ENCODE peak calls at places on chromosomes 2 and 18, in nine cellular contexts. R is mucosa of descending colon; D is activated CD8-positive, alpha-beta T cell treated with anti-CD3 and anti-CD28 coated beads for 36 hours; N is amniotic epithelial cell; Q is HTR-8/SVneo; T is NCI-H748 treated with DMSO at 0.1 percent for 48 hours; E is naive thymus-derived CD8-positive, alpha-beta T cell; G is GM13977; Y is CD8-positive, alpha-beta T cell. W is an unnamed sample.

GRCh38 chr2:233828546-233829192 is 25.7 kb downstream of the HJURP start:
- DNase-seq in E (no peak), G (no peak), R (no peak), T (no peak), N (no peak), D (no peak), Q (no peak), Y (no peak), W (no peak)

GRCh38 chr2:118148809-118149208 is 60.5 kb downstream of the INSIG2 start:
- DNase-seq in Y (no peak), Q (no peak), T (no peak), D (no peak), R (no peak), N (no peak), G (no peak), E (no peak), W (no peak)

GRCh38 chr2:209638346-209638745 is 133.3 kb upstream of the UNC80 start:
- DNase-seq in R (no peak), D (no peak), Y (no peak), T (no peak), N (peak; percentile 2), Q (peak; percentile 5), E (no peak), G (no peak), W (no peak)

GRCh38 chr2:97774425-97774824 is 61.0 kb downstream of the ZAP70 start:
- DNase-seq in D (no peak), T (no peak), Q (peak; percentile 66), R (no peak), Y (no peak), N (peak; percentile 14), E (no peak), G (peak; percentile 34), W (no peak)

GRCh38 chr2:198376677-198377076 is 572.3 kb downstream of the PLCL1 start:
- DNase-seq in T (no peak), D (no peak), G (no peak), R (no peak), N (no peak), Y (no peak), E (no peak), Q (peak; percentile 0), W (no peak)

GRCh38 chr2:65390134-65390533 is 42.3 kb downstream of the SPRED2 start:
- DNase-seq in D (peak; percentile 64), Q (no peak), N (no peak), E (no peak), G (peak; percentile 62), Y (no peak), T (no peak), R (peak; percentile 71), W (no peak)

GRCh38 chr2:231613054-231613654 is 20.5 kb downstream of the TEX44 start:
- DNase-seq in D (no peak), G (no peak), Y (no peak), E (peak; percentile 18), R (no peak), T (no peak), N (no peak), Q (no peak), W (no peak)

GRCh38 chr18:6920099-6920955 is 190.8 kb downstream of the ARHGAP28 start:
- DNase-seq in Y (no peak), E (no peak), R (peak; percentile 93), N (peak; percentile 73), Q (peak; percentile 58), T (peak; percentile 32), G (peak; percentile 48), D (peak; percentile 60), W (no peak)

GRCh38 chr2:216554755-216555154 is 56.1 kb downstream of the RPL37A start:
- DNase-seq in R (no peak), T (no peak), N (no peak), D (no peak), G (no peak), Y (no peak), Q (no peak), E (no peak), W (peak; percentile 32)

GRCh38 chr2:200159366-200159720 is 147.2 kb upstream of the SPATS2L start:
- DNase-seq in Y (no peak), N (no peak), Q (peak; percentile 30), E (no peak), R (no peak), T (no peak), G (no peak), D (no peak), W (no peak)

GRCh38 chr2:27893031-27893430 is 2.5 kb downstream of the BABAM2 start:
- DNase-seq in R (no peak), Y (no peak), E (no peak), N (no peak), Q (no peak), D (no peak), G (no peak), T (no peak), W (no peak)

GRCh38 chr18:12376034-12376717 is 851 bp downstream of the AFG3L2 start:
- DNase-seq in N (peak; percentile 7), E (no peak), Q (no peak), D (peak; percentile 17), R (peak; percentile 43), T (peak; percentile 32), Y (no peak), G (no peak), W (peak; percentile 32)

GRCh38 chr2:121340926-121341325 is 55.9 kb upstream of the TFCP2L1 start:
- DNase-seq in T (no peak), R (no peak), Q (no peak), Y (no peak), G (no peak), E (no peak), N (no peak), D (no peak), W (no peak)

GRCh38 chr18:58616446-58616845 is 12.4 kb downstream of the ALPK2 start:
- DNase-seq in N (no peak), D (no peak), R (no peak), Y (no peak), T (no peak), E (no peak), G (no peak), Q (no peak), W (no peak)

GRCh38 chr2:127525692-127526141 is 572 bp downstream of the IWS1 start:
- DNase-seq in G (peak; percentile 34), D (no peak), Y (no peak), R (peak; percentile 39), N (peak; percentile 64), T (no peak), E (no peak), Q (peak; percentile 36), W (peak; percentile 39)

GRCh38 chr2:217785544-217786045 is 217.2 kb downstream of the TNS1 start:
- DNase-seq in Q (peak; percentile 84), D (peak; percentile 85), N (peak; percentile 36), E (peak; percentile 68), T (peak; percentile 69), Y (peak; percentile 76), R (peak; percentile 87), G (peak; percentile 88), W (peak; percentile 70)

GRCh38 chr2:214034417-214034816 is 376.4 kb upstream of the VWC2L start:
- DNase-seq in R (no peak), E (no peak), N (no peak), T (no peak), Y (no peak), D (no peak), G (no peak), Q (no peak), W (no peak)

GRCh38 chr18:66761166-66761565 is 157.3 kb upstream of the CDH19 start:
- DNase-seq in Q (no peak), Y (no peak), G (no peak), T (no peak), N (no peak), R (no peak), E (no peak), D (no peak), W (no peak)

GRCh38 chr2:41966920-41967319 is 80.9 kb upstream of the PKDCC start:
- DNase-seq in D (no peak), R (peak; percentile 31), T (no peak), N (no peak), G (no peak), Y (no peak), Q (no peak), E (no peak), W (no peak)

W was measured in DND-41.